ENCODE peak calls at places on chromosomes 1 and 21, in ten cellular contexts. V is stomach, S is spleen, N is HCT116, Z is breast epithelium, P is HepG2, X is HL-60, Y is prostate gland, I is endothelial cell of umbilical vein, C is Panc1. U is an unnamed sample.
A peak's percentile ranks its signal among the peaks of the same experiment; 100 is the strongest.

GRCh38 chr1:1755852-1756251 is 22.4 kb downstream of the NADK start:
- DNase-seq in V (no peak), X (no peak), Z (no peak), S (peak; percentile 55), Y (no peak), P (no peak), N (no peak), I (no peak), C (no peak), U (no peak)

GRCh38 chr1:18192974-18193373 is 85.4 kb downstream of the IGSF21 start:
- DNase-seq in C (no peak), I (no peak), S (no peak), V (no peak), N (no peak), P (no peak), Y (no peak), X (no peak), Z (no peak), U (no peak)

GRCh38 chr1:171663036-171663853 is 10.8 kb upstream of the MYOC start:
- DNase-seq in N (no peak), Y (no peak), P (no peak), S (no peak), C (no peak), X (no peak), V (no peak), Z (no peak), I (no peak), U (no peak)

GRCh38 chr1:206808615-206809014 is 36.3 kb upstream of the IL10 start:
- DNase-seq in X (peak; percentile 59), I (no peak), N (no peak), C (peak; percentile 15), S (no peak), Y (no peak), P (peak; percentile 6), V (no peak), Z (no peak), U (no peak)

GRCh38 chr1:190303501-190303900 is 174.2 kb downstream of the BRINP3 start:
- DNase-seq in X (no peak), Z (no peak), P (no peak), I (no peak), C (no peak), S (no peak), Y (no peak), V (no peak), N (no peak), U (no peak)

GRCh38 chr1:202158810-202159533 is 1.4 kb downstream of the PTPN7 start:
- DNase-seq in I (no peak), N (no peak), X (peak; percentile 75), P (no peak), V (no peak), Y (no peak), Z (no peak), C (no peak), S (no peak), U (no peak)

GRCh38 chr1:3105167-3105863 is 36.3 kb downstream of the PRDM16 start:
- DNase-seq in Z (no peak), N (no peak), P (peak; percentile 38), Y (no peak), C (no peak), S (no peak), V (no peak), X (no peak), I (no peak), U (no peak)

GRCh38 chr1:42730988-42731387 is 9.0 kb downstream of the CLDN19 start:
- DNase-seq in C (peak; percentile 13), Z (no peak), P (no peak), S (no peak), V (no peak), X (peak; percentile 25), N (peak; percentile 64), I (no peak), Y (no peak), U (no peak)

GRCh38 chr1:154337253-154337894 is 12.0 kb downstream of the ATP8B2 start:
- DNase-seq in S (no peak), N (no peak), P (no peak), Y (no peak), I (no peak), C (no peak), Z (no peak), X (no peak), V (no peak), U (no peak)

GRCh38 chr1:239987103-239987745 is 104.5 kb upstream of the FMN2 start:
- DNase-seq in Z (no peak), C (no peak), V (peak; percentile 62), Y (no peak), N (peak; percentile 15), I (peak; percentile 24), X (peak; percentile 19), S (no peak), P (peak; percentile 28), U (no peak)

GRCh38 chr1:32500387-32501209 is 35.7 kb downstream of the ZBTB8B start:
- DNase-seq in C (no peak), V (peak; percentile 70), I (peak; percentile 49), Z (peak; percentile 73), N (no peak), S (peak; percentile 88), X (peak; percentile 64), P (no peak), Y (peak; percentile 51), U (peak; percentile 75)

GRCh38 chr1:176885756-176886155 is 278.8 kb downstream of the ASTN1 start:
- DNase-seq in Z (no peak), I (no peak), N (no peak), Y (no peak), V (no peak), X (no peak), S (no peak), P (no peak), C (no peak), U (no peak)

GRCh38 chr1:234912541-234913312 is 215.9 kb downstream of the TOMM20 start:
- DNase-seq in C (no peak), V (peak; percentile 21), Z (no peak), P (no peak), N (no peak), X (no peak), I (no peak), S (no peak), Y (no peak), U (peak; percentile 17)

GRCh38 chr1:220462756-220463155 is 65.2 kb upstream of the MARK1 start:
- DNase-seq in I (no peak), X (no peak), Y (no peak), S (no peak), P (no peak), N (no peak), Z (no peak), C (no peak), V (no peak), U (no peak)

GRCh38 chr1:81428998-81429397 is 371.7 kb upstream of the ADGRL2 start:
- DNase-seq in X (no peak), N (no peak), Y (no peak), P (no peak), Z (no peak), V (no peak), I (no peak), S (no peak), C (no peak), U (no peak)

GRCh38 chr1:30618335-30618747 is 105.0 kb downstream of the MATN1 start:
- DNase-seq in Y (no peak), X (no peak), V (no peak), I (no peak), Z (no peak), C (no peak), S (no peak), N (peak; percentile 86), P (no peak), U (no peak)

GRCh38 chr1:162222735-162223134 is 153.2 kb downstream of the NOS1AP start:
- DNase-seq in Z (no peak), V (no peak), X (no peak), Y (no peak), P (no peak), I (no peak), S (no peak), C (no peak), N (no peak), U (no peak)

GRCh38 chr1:19390901-19391595 is 78.9 kb downstream of the SLC66A1 start:
- DNase-seq in Z (peak; percentile 57), P (no peak), V (peak; percentile 62), I (peak; percentile 82), Y (peak; percentile 63), X (peak; percentile 36), C (peak; percentile 22), N (peak; percentile 7), S (peak; percentile 79), U (peak; percentile 84)
- H3K4me3 ChIP-seq in Z (peak overlapping the region; percentile 13), P (no peak overlapping the region), V (peak overlapping the region; percentile 7), I (no peak overlapping the region), Y (no peak overlapping the region), X (no peak overlapping the region), C (no peak overlapping the region), N (no peak overlapping the region), S (no peak overlapping the region), U (peak overlapping the region; percentile 20)

DNA sequence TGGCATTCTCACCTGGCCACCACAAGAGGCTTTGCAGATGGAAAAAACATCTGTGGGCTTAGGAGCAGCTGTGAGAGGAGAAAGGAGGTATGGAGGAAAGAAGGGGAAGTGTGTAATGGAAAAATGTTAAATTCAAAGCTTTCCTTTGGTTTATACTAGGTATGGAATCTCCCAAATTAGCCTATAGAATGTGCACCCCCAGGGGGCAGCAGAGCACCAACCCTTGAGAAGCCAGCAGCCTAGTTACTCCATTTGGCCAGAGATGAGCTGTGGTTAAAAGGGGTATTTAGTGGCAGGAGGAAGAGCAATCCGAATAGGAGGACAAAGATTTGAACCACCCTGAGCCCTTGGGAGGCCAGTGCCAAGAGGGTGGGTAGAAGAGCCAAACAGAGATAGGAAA is 97.5 kb upstream of the CTTNBP2NL start:
- DNase-seq in Z (peak; percentile 19), C (peak; percentile 5), N (peak; percentile 48), I (peak; percentile 72), P (peak; percentile 38), Y (peak; percentile 41), V (peak; percentile 29), X (peak; percentile 31), S (no peak), U (no peak)
- TF ChIP-seq CTCF in Z (no peak), C (peak; percentile 62), N (peak; percentile 70), I (peak; percentile 83), P (peak; percentile 49), Y (peak; percentile 57), V (peak; percentile 41), X (peak; percentile 44), S (no peak), U (no peak)

DNA sequence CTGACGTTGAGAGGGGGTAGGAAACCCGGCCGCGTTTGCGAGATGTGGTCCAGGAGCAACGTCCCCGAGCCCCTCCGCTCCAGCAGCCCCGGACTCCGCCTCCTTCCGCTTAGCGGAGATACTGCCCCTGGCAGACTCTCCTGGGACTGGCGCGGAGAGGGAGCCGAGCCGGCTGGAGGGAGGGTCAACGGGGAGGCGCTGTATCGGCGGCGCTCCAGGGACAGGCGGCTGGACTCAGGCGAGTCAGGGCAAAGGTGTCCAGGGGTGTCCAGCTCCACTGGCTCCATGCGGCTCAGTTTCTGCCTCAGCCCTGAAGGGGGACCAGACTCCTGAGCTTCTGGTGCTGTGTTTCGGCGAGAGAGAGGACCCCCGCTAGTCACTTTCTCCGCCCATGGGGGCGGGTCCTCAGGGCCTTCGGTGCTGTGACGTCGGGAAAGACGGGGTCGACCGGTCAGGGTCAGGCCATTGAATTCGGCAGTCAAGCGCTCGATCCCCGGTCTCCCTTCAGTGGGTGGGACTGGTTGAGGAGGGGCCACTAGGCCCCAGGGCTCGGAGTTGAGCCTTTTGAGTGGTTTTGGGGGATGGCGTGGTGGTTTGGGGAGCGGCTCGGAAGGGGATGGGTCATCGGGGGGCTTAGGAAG is 2.8 kb upstream of the LIX1L start:
- DNase-seq in Z (peak; percentile 55), X (peak; percentile 57), N (no peak), C (no peak), Y (peak; percentile 63), P (peak; percentile 56), V (peak; percentile 70), I (peak; percentile 72), S (peak; percentile 93), U (peak; percentile 91)
- TF ChIP-seq POLR2AphosphoS5 in Z (peak; percentile 25), X (no peak), N (no peak), C (no peak), Y (peak; percentile 70), P (peak; percentile 58), V (peak; percentile 57), I (peak; percentile 54), S (peak; percentile 90), U (no peak)

GRCh38 chr21:39182484-39183271 is 573 bp downstream of the PSMG1 start:
- DNase-seq in Z (no peak), C (no peak), I (peak; percentile 45), N (no peak), P (no peak), Y (peak; percentile 17), S (no peak), X (peak; percentile 17), V (no peak), U (no peak)
- H3K4me3 ChIP-seq in Z (peak overlapping the region; percentile 88), C (peak overlapping the region; percentile 89), I (peak overlapping the region; percentile 75), N (peak overlapping the region; percentile 80), P (peak overlapping the region; percentile 96), Y (peak overlapping the region; percentile 76), S (peak overlapping the region; percentile 97), X (peak overlapping the region; percentile 55), V (peak overlapping the region; percentile 76), U (peak overlapping the region; percentile 65)

U was measured in suprapubic skin.